ENCODE peak calls at places on chromosomes 7 and 10, in six cellular contexts. X is tibial nerve; R is heart left ventricle; S is Jurkat, Clone E6-1; T is spleen; A is right atrium auricular region. U is an unnamed sample.

GRCh38 chr10:69718951-69719350 is 82.8 kb upstream of the COL13A1 start:
- DNase-seq in S (no peak), T (no peak), X (no peak), A (no peak), R (no peak), U (no peak)

GRCh38 chr10:124511205-124512039 is 49.8 kb downstream of the LHPP start:
- DNase-seq in A (no peak), S (peak; percentile 34), R (no peak), X (no peak), T (peak; percentile 48), U (no peak)

GRCh38 chr7:24905996-24906770 is 73.8 kb downstream of the OSBPL3 start:
- DNase-seq in T (no peak), S (no peak), X (no peak), A (no peak), R (no peak), U (no peak)

GRCh38 chr10:116451956-116452720 is 24.5 kb downstream of the PNLIPRP3 start:
- DNase-seq in A (no peak), R (no peak), X (no peak), S (no peak), T (no peak), U (no peak)

GRCh38 chr7:1806354-1806753 is 136.3 kb downstream of the ELFN1 start:
- DNase-seq in S (no peak), R (no peak), A (no peak), T (peak; percentile 30), X (no peak), U (peak; percentile 18)

GRCh38 chr7:46852795-46853194 is 729.1 kb downstream of the TNS3 start:
- DNase-seq in A (no peak), T (no peak), X (no peak), S (no peak), R (no peak), U (no peak)

GRCh38 chr7:67913604-67914003 is 917.0 kb downstream of the TYW1 start:
- DNase-seq in T (no peak), X (no peak), A (no peak), S (no peak), R (no peak), U (no peak)

GRCh38 chr7:85705076-85705475 is 518.2 kb upstream of the SEMA3D start:
- DNase-seq in A (no peak), R (no peak), T (no peak), S (no peak), X (no peak), U (no peak)

GRCh38 chr10:30463944-30464451 is 30.0 kb downstream of the MAP3K8 start:
- DNase-seq in X (no peak), T (no peak), R (no peak), A (no peak), S (no peak), U (no peak)

GRCh38 chr10:12720217-12720981 is 281.1 kb downstream of the CCDC3 start:
- DNase-seq in T (no peak), R (peak; percentile 50), A (peak; percentile 97), S (peak; percentile 32), X (peak; percentile 86), U (peak; percentile 91)
- H3K4me3 ChIP-seq in T (no peak overlapping the region), R (no peak overlapping the region), A (no peak overlapping the region), S (no peak overlapping the region), X (no peak overlapping the region), U (no peak overlapping the region)

DNA sequence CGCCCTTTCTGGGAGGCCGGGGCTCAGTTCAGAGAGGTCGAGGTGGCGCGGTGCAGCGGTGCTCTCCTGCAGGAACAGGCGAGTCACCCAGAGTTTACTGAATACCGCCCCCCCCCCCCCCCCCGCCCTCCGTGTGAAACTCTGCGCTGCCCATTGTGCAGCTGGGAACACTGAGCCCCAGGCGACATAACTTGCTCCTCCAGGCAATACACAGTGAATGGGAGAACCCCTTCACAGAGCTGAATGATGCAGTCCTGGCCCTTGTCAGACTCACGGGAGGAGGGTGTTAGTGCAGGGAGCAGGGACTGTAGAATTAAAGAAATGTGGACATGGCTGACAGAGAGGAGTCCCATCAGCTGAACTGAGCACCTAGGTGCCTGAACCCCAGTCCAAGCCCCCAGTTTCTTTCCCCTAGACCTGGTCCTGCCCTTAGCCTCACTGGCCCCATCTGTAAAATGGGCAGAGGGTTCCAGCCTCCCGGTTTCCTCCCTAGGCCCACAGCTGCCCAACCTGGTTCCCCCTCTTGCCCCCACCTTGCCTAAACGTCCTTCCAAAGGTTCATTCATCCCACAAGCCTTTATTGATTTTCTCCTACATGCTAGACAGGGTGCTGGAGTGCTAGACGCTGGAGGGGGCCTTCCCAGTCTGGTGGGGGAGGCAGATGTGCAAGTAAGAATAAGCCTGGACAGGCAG is 846 bp upstream of the LOXL4 start:
- DNase-seq in X (no peak), T (no peak), A (no peak), R (no peak), S (no peak), U (peak; percentile 45)
- H3K4me3 ChIP-seq in X (peak overlapping the region; percentile 54), T (peak overlapping the region; percentile 39), A (peak overlapping the region; percentile 59), R (peak overlapping the region; percentile 69), S (peak overlapping the region; percentile 36), U (peak overlapping the region; percentile 52)

GRCh38 chr10:114044251-114045070 is 795 bp downstream of the ADRB1 start:
- DNase-seq in S (no peak), A (no peak), R (peak; percentile 32), X (no peak), T (peak; percentile 80), U (no peak)
- H3K4me3 ChIP-seq in S (peak overlapping the region; percentile 78), A (peak overlapping the region; percentile 69), R (peak overlapping the region; percentile 80), X (peak overlapping the region; percentile 2), T (peak overlapping the region; percentile 51), U (peak overlapping the region; percentile 55)

DNA sequence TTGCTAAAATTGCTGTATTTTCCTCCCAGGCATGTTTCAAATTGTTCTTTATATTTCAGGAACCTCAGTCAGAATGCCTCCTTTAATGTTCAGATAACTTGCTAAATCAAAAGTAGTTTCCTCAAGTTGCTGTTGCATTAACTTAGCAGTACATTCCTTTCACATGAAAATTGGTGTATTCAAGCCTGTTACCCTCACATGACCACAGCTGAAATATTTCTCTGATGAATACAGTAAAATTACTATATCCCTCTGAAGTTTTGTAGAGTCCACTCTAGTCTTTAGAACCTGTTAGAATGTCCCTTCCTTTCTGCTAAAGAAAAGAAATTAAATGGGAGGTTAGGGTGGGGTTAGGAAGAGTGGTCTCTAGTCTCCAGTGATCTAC is 24.5 kb upstream of the C1GALT1 start:
- DNase-seq in S (no peak), A (no peak), T (no peak), X (no peak), R (no peak), U (no peak)
- H3K4me3 ChIP-seq in S (peak overlapping the region; percentile 57), A (no peak overlapping the region), T (peak overlapping the region; percentile 33), X (no peak overlapping the region), R (no peak overlapping the region), U (peak overlapping the region; percentile 7)

DNA sequence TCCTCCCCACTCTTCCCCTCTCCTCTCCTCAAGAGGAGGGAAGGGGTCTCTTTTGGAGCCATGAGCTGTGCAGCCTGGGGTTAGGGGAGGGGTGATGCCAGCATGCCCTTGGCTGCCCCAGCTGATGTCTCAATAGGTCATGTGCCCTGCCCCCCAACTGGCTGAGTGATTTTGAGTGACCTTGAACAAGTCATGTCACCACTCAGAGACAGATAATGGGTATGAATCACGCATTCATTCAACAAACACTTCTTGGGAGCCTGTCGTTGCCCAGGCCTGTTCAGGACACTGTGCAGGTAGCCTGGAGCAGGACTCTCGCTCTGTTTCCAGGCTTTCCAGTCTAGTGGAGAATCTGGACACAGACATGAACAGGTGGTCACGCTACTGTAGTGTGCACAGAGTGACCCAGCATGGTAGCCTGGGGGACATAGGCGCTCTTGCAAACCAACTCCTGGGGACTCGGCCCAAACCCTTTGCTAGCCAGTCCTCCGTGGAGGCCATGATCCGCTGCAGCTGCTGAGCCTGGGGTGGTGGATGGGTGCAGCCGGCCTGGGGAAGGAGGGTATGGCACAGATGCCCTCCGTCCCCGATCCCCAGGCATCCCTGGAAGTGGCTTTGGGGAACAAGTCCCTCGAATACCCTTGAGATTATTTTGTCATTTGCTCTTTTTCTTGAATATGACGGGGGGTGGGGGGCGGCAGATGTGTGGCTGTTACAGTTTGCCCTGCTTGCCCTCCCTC is 49.6 kb upstream of the PSAP start:
- DNase-seq in R (no peak), T (no peak), A (no peak), S (no peak), X (no peak), U (no peak)
- H3K4me3 ChIP-seq in R (no peak overlapping the region), T (no peak overlapping the region), A (no peak overlapping the region), S (no peak overlapping the region), X (no peak overlapping the region), U (no peak overlapping the region)

GRCh38 chr10:96261930-96262329 is 9.4 kb downstream of the BLNK start:
- DNase-seq in R (no peak), S (no peak), T (no peak), A (no peak), X (no peak), U (no peak)
- H3K4me3 ChIP-seq in R (no peak overlapping the region), S (no peak overlapping the region), T (no peak overlapping the region), A (no peak overlapping the region), X (no peak overlapping the region), U (no peak overlapping the region)

GRCh38 chr10:14592026-14592425 is 182.7 kb downstream of the FAM107B start:
- DNase-seq in T (no peak), A (no peak), S (no peak), X (no peak), R (no peak), U (no peak)
- H3K4me3 ChIP-seq in T (no peak overlapping the region), A (no peak overlapping the region), S (no peak overlapping the region), X (no peak overlapping the region), R (no peak overlapping the region), U (no peak overlapping the region)

GRCh38 chr10:35129185-35129674 is 2.6 kb downstream of the CREM start:
- DNase-seq in S (no peak), T (no peak), R (no peak), A (no peak), X (no peak), U (no peak)
- H3K4me3 ChIP-seq in S (no peak overlapping the region), T (no peak overlapping the region), R (no peak overlapping the region), A (no peak overlapping the region), X (no peak overlapping the region), U (no peak overlapping the region)

GRCh38 chr10:108465871-108466641 is 1301.5 kb upstream of the SORCS1 start:
- DNase-seq in A (no peak), R (peak; percentile 20), X (no peak), S (no peak), T (peak; percentile 74), U (peak; percentile 78)
- H3K4me3 ChIP-seq in A (peak overlapping the region; percentile 47), R (peak overlapping the region; percentile 43), X (peak overlapping the region; percentile 44), S (no peak overlapping the region), T (peak overlapping the region; percentile 38), U (peak overlapping the region; percentile 57)

U was measured in suprapubic skin.